ENCODE peak calls at places on chromosomes 16 and 17, in five cellular contexts. V, O, P, N and Y are unnamed samples.

GRCh38 chr17:63680700-63681099 is 19.2 kb downstream of the LIMD2 start:
- DNase-seq in O (no peak), V (no peak), P (no peak), N (no peak), Y (no peak)

GRCh38 chr16:70638814-70639792 is 7.3 kb upstream of the IL34 start:
- DNase-seq in P (no peak), O (no peak), V (no peak), N (no peak), Y (no peak)

GRCh38 chr17:8610558-8610957 is 20.0 kb downstream of the MYH10 start:
- DNase-seq in N (no peak), P (no peak), O (no peak), V (no peak), Y (no peak)

GRCh38 chr16:48384982-48385271 is 286 bp downstream of the SIAH1 start:
- DNase-seq in N (no peak), P (no peak), O (peak), V (no peak), Y (no peak)

GRCh38 chr17:29588561-29589411 is 662 bp downstream of the GIT1 start:
- DNase-seq in O (no peak), N (peak), P (no peak), V (no peak), Y (no peak)

GRCh38 chr16:66610111-66610820 is 5.8 kb downstream of the CMTM3 start:
- DNase-seq in N (no peak), P (no peak), O (no peak), V (no peak), Y (no peak)

GRCh38 chr17:1486802-1487695 is 5.4 kb downstream of the MYO1C start:
- DNase-seq in N (peak), V (no peak), O (peak), P (peak), Y (no peak)

GRCh38 chr16:49274936-49275730 is 6.5 kb downstream of the CBLN1 start:
- DNase-seq in V (no peak), N (peak), O (no peak), P (no peak), Y (no peak)

GRCh38 chr17:55420776-55421178 is 858 bp downstream of the MMD start:
- DNase-seq in P (no peak), N (peak), V (no peak), O (peak), Y (no peak)

GRCh38 chr17:13306310-13306962 is 288.6 kb upstream of the ELAC2 start:
- DNase-seq in V (peak), N (no peak), P (no peak), O (no peak), Y (no peak)

GRCh38 chr17:42038221-42038973 is 12.0 kb downstream of the C17orf113 start:
- DNase-seq in P (no peak), O (no peak), N (no peak), V (no peak), Y (no peak)

GRCh38 chr16:46859719-46860152 is 24.4 kb upstream of the GPT2 start:
- DNase-seq in O (no peak), V (peak), N (no peak), P (no peak), Y (no peak)

GRCh38 chr17:1315409-1315808 is 35.9 kb downstream of the TRARG1 start:
- DNase-seq in O (peak), P (no peak), V (no peak), N (peak), Y (no peak)

GRCh38 chr17:5821813-5822212 is 237.5 kb upstream of the NLRP1 start:
- DNase-seq in P (no peak), N (no peak), O (no peak), V (no peak), Y (no peak)

GRCh38 chr16:69613283-69614154 is 47.8 kb downstream of the NFAT5 start:
- DNase-seq in O (no peak), P (peak), N (no peak), V (no peak), Y (no peak)

GRCh38 chr16:85733839-85734170 is 17.1 kb downstream of the C16orf74 start:
- DNase-seq in O (no peak), P (no peak), V (no peak), N (no peak), Y (no peak)

GRCh38 chr17:78374631-78375274 is 3.7 kb upstream of the PGS1 start:
- DNase-seq in O (no peak), V (no peak), P (no peak), N (peak), Y (no peak)

GRCh38 chr17:2398655-2399571 is 1.9 kb downstream of the MNT start:
- DNase-seq in V (no peak), P (no peak), N (peak), O (peak), Y (no peak)

GRCh38 chr16:252366-253337 is 18.0 kb downstream of the FAM234A start:
- DNase-seq in N (peak), V (no peak), P (no peak), O (no peak), Y (no peak)

GRCh38 chr16:15819046-15819445 is 37.8 kb downstream of the MYH11 start:
- DNase-seq in V (no peak), P (no peak), O (no peak), N (no peak), Y (no peak)

GRCh38 chr16:88477631-88478030 is 24.6 kb downstream of the ZFPM1 start:
- DNase-seq in V (no peak), P (no peak), O (no peak), N (no peak), Y (no peak)

GRCh38 chr17:49117581-49118230 is 14.9 kb upstream of the B4GALNT2 start:
- DNase-seq in P (no peak), N (no peak), O (no peak), V (no peak), Y (no peak)

GRCh38 chr16:1003551-1004347 is 22.2 kb downstream of the SOX8 start:
- DNase-seq in V (no peak), N (no peak), O (no peak), P (no peak), Y (no peak)

GRCh38 chr17:70776446-70776845 is 607.1 kb downstream of the KCNJ2 start:
- DNase-seq in O (no peak), V (no peak), P (no peak), N (no peak), Y (no peak)

GRCh38 chr17:17129466-17129865 is 76.7 kb downstream of the PLD6 start:
- DNase-seq in O (no peak), V (no peak), N (peak), P (no peak), Y (no peak)

GRCh38 chr17:44522883-44523671 is 19.9 kb upstream of the GPATCH8 start:
- DNase-seq in O (peak), N (no peak), V (no peak), P (no peak), Y (no peak)

GRCh38 chr16:4114257-4115208 is 1.7 kb downstream of the ADCY9 start:
- DNase-seq in V (no peak), N (peak), P (no peak), O (peak), Y (no peak)